ENCODE peak calls at places on chromosomes 12 and 14, in five cellular contexts. One of them, this sample, is unnamed.

GRCh38 chr12:52086366-52086765 is 6.9 kb downstream of the SMIM41 start:
- DNase-seq in iris pigment epithelial cell: no peak
- DNase-seq in AG10803: peak; percentile 25
- DNase-seq in stomach: no peak
- DNase-seq in MCF 10A: no peak
- DNase-seq in this sample: no peak

GRCh38 chr12:84502907-84503787 is 409.5 kb downstream of the SLC6A15 start:
- DNase-seq in iris pigment epithelial cell: peak; percentile 79
- DNase-seq in AG10803: peak; percentile 77
- DNase-seq in stomach: peak; percentile 30
- DNase-seq in MCF 10A: peak; percentile 76
- DNase-seq in this sample: peak; percentile 75

GRCh38 chr12:38144601-38145436 is 171.8 kb upstream of the ALG10B start:
- DNase-seq in iris pigment epithelial cell: no peak
- DNase-seq in AG10803: no peak
- DNase-seq in stomach: no peak
- DNase-seq in MCF 10A: peak; percentile 45
- DNase-seq in this sample: no peak

GRCh38 chr12:116266631-116267349 is 10.7 kb downstream of the MED13L start:
- DNase-seq in iris pigment epithelial cell: peak; percentile 58
- DNase-seq in AG10803: no peak
- DNase-seq in stomach: no peak
- DNase-seq in MCF 10A: no peak
- DNase-seq in this sample: peak; percentile 45

GRCh38 chr12:102061096-102061555 is 665 bp downstream of the WASHC3 start:
- DNase-seq in iris pigment epithelial cell: no peak
- DNase-seq in AG10803: peak; percentile 5
- DNase-seq in stomach: no peak
- DNase-seq in MCF 10A: peak; percentile 9
- DNase-seq in this sample: peak; percentile 16

GRCh38 chr14:104284107-104284592 is 145.8 kb downstream of the KIF26A start:
- DNase-seq in iris pigment epithelial cell: no peak
- DNase-seq in AG10803: no peak
- DNase-seq in stomach: no peak
- DNase-seq in MCF 10A: no peak
- DNase-seq in this sample: no peak

GRCh38 chr14:87995500-87996275 is 2.7 kb upstream of the GALC start:
- DNase-seq in iris pigment epithelial cell: peak; percentile 25
- DNase-seq in AG10803: no peak
- DNase-seq in stomach: no peak
- DNase-seq in MCF 10A: no peak
- DNase-seq in this sample: peak; percentile 11

GRCh38 chr14:106039400-106039799 is 513.0 kb downstream of the TMEM121 start:
- DNase-seq in iris pigment epithelial cell: no peak
- DNase-seq in AG10803: no peak
- DNase-seq in stomach: no peak
- DNase-seq in MCF 10A: peak; percentile 35
- DNase-seq in this sample: no peak

GRCh38 chr12:12182926-12183325 is 83.9 kb downstream of the LRP6 start:
- DNase-seq in iris pigment epithelial cell: peak; percentile 61
- DNase-seq in AG10803: peak; percentile 69
- DNase-seq in stomach: no peak
- DNase-seq in MCF 10A: no peak
- DNase-seq in this sample: peak; percentile 54

GRCh38 chr12:6039894-6040601 is 84.4 kb downstream of the VWF start:
- DNase-seq in iris pigment epithelial cell: peak; percentile 72
- DNase-seq in AG10803: peak; percentile 67
- DNase-seq in stomach: peak; percentile 54
- DNase-seq in MCF 10A: peak; percentile 74
- DNase-seq in this sample: peak; percentile 85

GRCh38 chr12:124532331-124532750 is 35.1 kb downstream of the NCOR2 start:
- DNase-seq in iris pigment epithelial cell: no peak
- DNase-seq in AG10803: no peak
- DNase-seq in stomach: no peak
- DNase-seq in MCF 10A: no peak
- DNase-seq in this sample: no peak

GRCh38 chr12:12718853-12719252 is 1.7 kb downstream of the CDKN1B start:
- DNase-seq in iris pigment epithelial cell: peak; percentile 63
- DNase-seq in AG10803: no peak
- DNase-seq in stomach: no peak
- DNase-seq in MCF 10A: peak; percentile 48
- DNase-seq in this sample: no peak

GRCh38 chr12:132429932-132430643 is 59.9 kb upstream of the FBRSL1 start:
- DNase-seq in iris pigment epithelial cell: peak; percentile 23
- DNase-seq in AG10803: no peak
- DNase-seq in stomach: peak; percentile 63
- DNase-seq in MCF 10A: peak; percentile 36
- DNase-seq in this sample: no peak

GRCh38 chr12:68784015-68784414 is 24.0 kb upstream of the MDM2 start:
- DNase-seq in iris pigment epithelial cell: peak; percentile 74
- DNase-seq in AG10803: peak; percentile 16
- DNase-seq in stomach: no peak
- DNase-seq in MCF 10A: no peak
- DNase-seq in this sample: peak; percentile 29

GRCh38 chr12:52812073-52812400 is 1.9 kb downstream of the KRT4 start:
- DNase-seq in iris pigment epithelial cell: no peak
- DNase-seq in AG10803: no peak
- DNase-seq in stomach: no peak
- DNase-seq in MCF 10A: no peak
- DNase-seq in this sample: no peak

GRCh38 chr12:125340791-125341190 is 275.6 kb downstream of the AACS start:
- DNase-seq in iris pigment epithelial cell: peak; percentile 64
- DNase-seq in AG10803: peak; percentile 39
- DNase-seq in stomach: no peak
- DNase-seq in MCF 10A: peak; percentile 52
- DNase-seq in this sample: peak; percentile 69

GRCh38 chr12:94235894-94236293 is 87.5 kb downstream of the PLXNC1 start:
- DNase-seq in iris pigment epithelial cell: no peak
- DNase-seq in AG10803: no peak
- DNase-seq in stomach: no peak
- DNase-seq in MCF 10A: no peak
- DNase-seq in this sample: no peak

GRCh38 chr12:12032771-12033588 is 37.8 kb upstream of the BCL2L14 start:
- DNase-seq in iris pigment epithelial cell: peak; percentile 88
- DNase-seq in AG10803: peak; percentile 82
- DNase-seq in stomach: peak; percentile 82
- DNase-seq in MCF 10A: peak; percentile 84
- DNase-seq in this sample: peak; percentile 93

GRCh38 chr12:42631507-42631906 is 42.0 kb upstream of the PRICKLE1 start:
- DNase-seq in iris pigment epithelial cell: no peak
- DNase-seq in AG10803: no peak
- DNase-seq in stomach: no peak
- DNase-seq in MCF 10A: no peak
- DNase-seq in this sample: no peak

This sample was measured in fibroblast of pulmonary artery.